ENCODE peak calls at places on chromosomes 12 and 14, in seven cellular contexts. T is HFF-Myc; A is AG10803; M is CD8-positive, alpha-beta T cell; P is GM10248; O is nephron progenitor cell; X is Calu3. D is an unnamed sample.

GRCh38 chr14:33704486-33704885 is 246.4 kb downstream of the EGLN3 start:
- DNase-seq in T (no peak), A (no peak), M (no peak), P (no peak), O (no peak), X (no peak), D (no peak)

GRCh38 chr14:50109342-50109741 is 7.0 kb downstream of the VCPKMT start:
- DNase-seq in T (no peak), A (peak; percentile 18), M (no peak), P (no peak), O (no peak), X (no peak), D (peak; percentile 27)

GRCh38 chr12:11958216-11959091 is 112.3 kb upstream of the BCL2L14 start:
- DNase-seq in T (peak; percentile 78), A (peak; percentile 93), M (no peak), P (peak; percentile 50), O (no peak), X (peak; percentile 8), D (no peak)

GRCh38 chr12:112032292-112032691 is 19.1 kb downstream of the ERP29 start:
- DNase-seq in T (no peak), A (no peak), M (no peak), P (no peak), O (no peak), X (no peak), D (no peak)

GRCh38 chr14:49621114-49621881 is 699 bp downstream of the MGAT2 start:
- DNase-seq in T (no peak), A (peak; percentile 68), M (peak; percentile 67), P (peak; percentile 47), O (peak; percentile 67), X (peak; percentile 64), D (peak; percentile 86)

GRCh38 chr12:46218509-46219095 is 50.2 kb downstream of the SLC38A1 start:
- DNase-seq in T (no peak), A (no peak), M (no peak), P (no peak), O (no peak), X (peak; percentile 40), D (no peak)

GRCh38 chr14:36717363-36717762 is 55.7 kb downstream of the PAX9 start:
- DNase-seq in T (no peak), A (no peak), M (no peak), P (no peak), O (no peak), X (no peak), D (no peak)

GRCh38 chr12:107092669-107093546 is 441 bp downstream of the CRY1 start:
- DNase-seq in T (no peak), A (peak; percentile 20), M (peak; percentile 83), P (peak; percentile 29), O (peak; percentile 61), X (peak; percentile 42), D (peak; percentile 65)

GRCh38 chr12:95017482-95017881 is 14.0 kb upstream of the NDUFA12 start:
- DNase-seq in T (no peak), A (peak; percentile 0), M (no peak), P (no peak), O (no peak), X (no peak), D (no peak)

GRCh38 chr12:2627343-2628191 is 167.2 kb upstream of the FKBP4 start:
- DNase-seq in T (no peak), A (no peak), M (no peak), P (no peak), O (no peak), X (no peak), D (peak; percentile 31)

GRCh38 chr12:90111646-90112565 is 403.3 kb upstream of the ATP2B1 start:
- DNase-seq in T (no peak), A (no peak), M (no peak), P (no peak), O (no peak), X (no peak), D (no peak)

GRCh38 chr12:13102481-13103195 is 829 bp downstream of the GSG1 start:
- DNase-seq in T (no peak), A (peak; percentile 56), M (no peak), P (no peak), O (no peak), X (no peak), D (no peak)

GRCh38 chr12:100737168-100737567 is 57.4 kb upstream of the ANO4 start:
- DNase-seq in T (no peak), A (no peak), M (no peak), P (no peak), O (no peak), X (no peak), D (no peak)

GRCh38 chr12:119843100-119843499 is 34.0 kb downstream of the CIT start:
- DNase-seq in T (no peak), A (peak; percentile 93), M (no peak), P (no peak), O (no peak), X (no peak), D (no peak)

GRCh38 chr14:74593241-74593985 is 18.6 kb downstream of the LTBP2 start:
- DNase-seq in T (no peak), A (peak; percentile 65), M (no peak), P (no peak), O (no peak), X (no peak), D (no peak)

GRCh38 chr12:75245108-75245507 is 35.5 kb upstream of the KCNC2 start:
- DNase-seq in T (no peak), A (no peak), M (no peak), P (no peak), O (no peak), X (no peak), D (no peak)

GRCh38 chr14:101241807-101242278 is 319.5 kb upstream of the DIO3 start:
- DNase-seq in T (no peak), A (no peak), M (no peak), P (no peak), O (no peak), X (no peak), D (no peak)

GRCh38 chr14:22434901-22435565 is 154.0 kb downstream of the DAD1 start:
- DNase-seq in T (no peak), A (no peak), M (no peak), P (no peak), O (no peak), X (no peak), D (no peak)

GRCh38 chr12:45124485-45125155 is 73.7 kb upstream of the DBX2 start:
- DNase-seq in T (no peak), A (no peak), M (no peak), P (no peak), O (no peak), X (no peak), D (no peak)

GRCh38 chr12:45125997-45126396 is 75.1 kb upstream of the DBX2 start:
- DNase-seq in T (no peak), A (no peak), M (no peak), P (no peak), O (no peak), X (no peak), D (no peak)

GRCh38 chr12:45128637-45129036 is 77.7 kb upstream of the DBX2 start:
- DNase-seq in T (no peak), A (no peak), M (no peak), P (no peak), O (no peak), X (no peak), D (no peak)

GRCh38 chr12:45121224-45121623 is 70.3 kb upstream of the DBX2 start:
- DNase-seq in T (no peak), A (no peak), M (no peak), P (no peak), O (no peak), X (no peak), D (no peak)

GRCh38 chr12:45122776-45123380 is 72.0 kb upstream of the DBX2 start:
- DNase-seq in T (peak; percentile 36), A (peak; percentile 31), M (no peak), P (no peak), O (no peak), X (peak; percentile 4), D (no peak)
- TF ChIP-seq CTCF in T (peak; percentile 54), A (peak; percentile 41), M (no peak), P (no peak), O (peak; percentile 49), X (no peak), D (no peak)

GRCh38 chr14:59711083-59711482 is 134.5 kb upstream of the CCDC175 start:
- DNase-seq in T (no peak), A (no peak), M (no peak), P (no peak), O (no peak), X (no peak), D (no peak)

GRCh38 chr14:59705245-59705644 is 128.6 kb upstream of the CCDC175 start:
- DNase-seq in T (no peak), A (no peak), M (no peak), P (no peak), O (no peak), X (no peak), D (no peak)

GRCh38 chr14:59704054-59704453 is 127.4 kb upstream of the CCDC175 start:
- DNase-seq in T (no peak), A (no peak), M (no peak), P (no peak), O (no peak), X (no peak), D (no peak)

GRCh38 chr14:59705866-59706265 is 129.3 kb upstream of the CCDC175 start:
- DNase-seq in T (no peak), A (no peak), M (no peak), P (no peak), O (no peak), X (no peak), D (no peak)

GRCh38 chr14:59707778-59708635 is 131.4 kb upstream of the CCDC175 start:
- DNase-seq in T (no peak), A (no peak), M (no peak), P (no peak), O (no peak), X (no peak), D (no peak)
- TF ChIP-seq CTCF in T (no peak), A (no peak), M (no peak), P (no peak), O (no peak), X (no peak), D (no peak)

GRCh38 chr12:30965613-30965985 is 39.1 kb downstream of the TSPAN11 start:
- DNase-seq in T (no peak), A (no peak), M (no peak), P (no peak), O (no peak), X (peak; percentile 50), D (no peak)
- TF ChIP-seq CTCF in T (peak; percentile 27), A (no peak), M (no peak), P (no peak), O (no peak), X (no peak), D (no peak)

DNA sequence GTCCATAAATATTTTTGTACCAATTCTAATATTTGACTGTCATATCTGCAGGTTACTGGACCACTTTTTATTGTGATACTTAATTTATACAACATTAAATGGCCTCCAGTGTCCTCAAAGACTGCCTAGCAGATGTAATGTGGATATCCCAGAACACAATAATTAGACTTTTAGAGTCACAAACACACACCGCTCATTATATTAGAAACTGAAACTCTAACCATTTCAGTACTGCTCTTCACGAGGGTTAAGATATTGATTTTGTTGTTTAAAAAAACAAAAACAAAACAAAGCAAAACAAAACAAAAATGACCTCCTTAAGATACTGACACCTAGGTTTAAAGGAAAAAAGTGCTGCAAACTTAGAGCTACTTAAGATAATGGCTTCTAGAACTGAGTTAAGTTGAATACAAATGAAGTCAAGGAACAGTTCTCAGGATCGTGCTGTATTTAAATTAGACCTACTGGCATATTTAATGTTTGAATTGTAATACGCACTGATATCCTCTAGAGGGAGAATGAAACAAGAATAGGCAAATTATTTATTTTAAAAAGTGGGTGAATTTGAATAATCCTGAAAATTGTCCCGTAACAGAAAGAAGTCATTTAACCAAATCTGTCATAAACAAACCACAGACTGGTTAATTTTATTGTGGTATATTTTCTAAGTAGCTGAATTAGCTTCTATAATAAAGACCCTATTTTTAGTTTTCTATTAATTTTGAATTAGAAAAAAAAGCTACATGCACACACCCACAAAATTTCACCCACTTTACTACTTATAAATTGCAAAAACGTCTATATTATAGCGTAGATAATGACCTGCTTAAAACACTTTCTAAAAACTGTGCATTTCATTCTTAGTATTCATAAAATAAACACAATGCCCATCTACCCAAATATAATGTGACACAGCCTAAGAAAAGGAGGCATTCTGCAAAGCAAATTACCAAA is 395.2 kb upstream of the DCN start:
- DNase-seq in T (peak; percentile 3), A (peak; percentile 46), M (no peak), P (peak; percentile 20), O (no peak), X (no peak), D (no peak)
- TF ChIP-seq CTCF in T (peak; percentile 17), A (peak; percentile 67), M (peak; percentile 87), P (peak; percentile 33), O (peak; percentile 65), X (peak; percentile 43), D (peak; percentile 84)